ENCODE peak calls at places on chromosomes 6 and 20, in eight cellular contexts. One of them, this sample, is unnamed.

GRCh38 chr6:85775883-85776282 is 133.2 kb upstream of the SYNCRIP start:
- DNase-seq in Peyer's patch: no peak
- DNase-seq in heart left ventricle: no peak
- DNase-seq in SJCRH30: no peak
- DNase-seq in naive thymus-derived CD4-positive, alpha-beta T cell: no peak
- DNase-seq in body of pancreas: no peak
- DNase-seq in psoas muscle: no peak
- DNase-seq in CD8-positive, alpha-beta T cell: no peak
- DNase-seq in this sample: no peak

GRCh38 chr20:10309326-10309725 is 90.7 kb downstream of the SNAP25 start:
- DNase-seq in Peyer's patch: no peak
- DNase-seq in heart left ventricle: no peak
- DNase-seq in SJCRH30: no peak
- DNase-seq in naive thymus-derived CD4-positive, alpha-beta T cell: no peak
- DNase-seq in body of pancreas: no peak
- DNase-seq in psoas muscle: no peak
- DNase-seq in CD8-positive, alpha-beta T cell: no peak
- DNase-seq in this sample: peak; percentile 52

GRCh38 chr6:90369024-90369519 is 72.4 kb upstream of the BACH2 start:
- DNase-seq in Peyer's patch: no peak
- DNase-seq in heart left ventricle: no peak
- DNase-seq in SJCRH30: peak; percentile 91
- DNase-seq in naive thymus-derived CD4-positive, alpha-beta T cell: no peak
- DNase-seq in body of pancreas: peak; percentile 18
- DNase-seq in psoas muscle: peak; percentile 53
- DNase-seq in CD8-positive, alpha-beta T cell: peak; percentile 17
- DNase-seq in this sample: peak; percentile 99

GRCh38 chr6:157629220-157629619 is 193.8 kb upstream of the SNX9 start:
- DNase-seq in Peyer's patch: no peak
- DNase-seq in heart left ventricle: no peak
- DNase-seq in SJCRH30: no peak
- DNase-seq in naive thymus-derived CD4-positive, alpha-beta T cell: no peak
- DNase-seq in body of pancreas: no peak
- DNase-seq in psoas muscle: no peak
- DNase-seq in CD8-positive, alpha-beta T cell: no peak
- DNase-seq in this sample: no peak

GRCh38 chr6:150783818-150784217 is 81.7 kb upstream of the MTHFD1L start:
- DNase-seq in Peyer's patch: no peak
- DNase-seq in heart left ventricle: no peak
- DNase-seq in SJCRH30: no peak
- DNase-seq in naive thymus-derived CD4-positive, alpha-beta T cell: no peak
- DNase-seq in body of pancreas: no peak
- DNase-seq in psoas muscle: no peak
- DNase-seq in CD8-positive, alpha-beta T cell: no peak
- DNase-seq in this sample: no peak

GRCh38 chr20:20130399-20130798 is 78.1 kb downstream of the CFAP61 start:
- DNase-seq in Peyer's patch: no peak
- DNase-seq in heart left ventricle: no peak
- DNase-seq in SJCRH30: peak; percentile 35
- DNase-seq in naive thymus-derived CD4-positive, alpha-beta T cell: no peak
- DNase-seq in body of pancreas: no peak
- DNase-seq in psoas muscle: no peak
- DNase-seq in CD8-positive, alpha-beta T cell: no peak
- DNase-seq in this sample: no peak

GRCh38 chr6:14472964-14473363 is 355.4 kb downstream of the CD83 start:
- DNase-seq in Peyer's patch: no peak
- DNase-seq in heart left ventricle: no peak
- DNase-seq in SJCRH30: peak; percentile 1
- DNase-seq in naive thymus-derived CD4-positive, alpha-beta T cell: no peak
- DNase-seq in body of pancreas: no peak
- DNase-seq in psoas muscle: no peak
- DNase-seq in CD8-positive, alpha-beta T cell: no peak
- DNase-seq in this sample: no peak

GRCh38 chr6:109303149-109303548 is 79.1 kb downstream of the CD164 start:
- DNase-seq in Peyer's patch: no peak
- DNase-seq in heart left ventricle: no peak
- DNase-seq in SJCRH30: no peak
- DNase-seq in naive thymus-derived CD4-positive, alpha-beta T cell: no peak
- DNase-seq in body of pancreas: no peak
- DNase-seq in psoas muscle: no peak
- DNase-seq in CD8-positive, alpha-beta T cell: no peak
- DNase-seq in this sample: no peak

GRCh38 chr6:111978826-111979225 is 75.1 kb upstream of the CCN6 start:
- DNase-seq in Peyer's patch: no peak
- DNase-seq in heart left ventricle: no peak
- DNase-seq in SJCRH30: no peak
- DNase-seq in naive thymus-derived CD4-positive, alpha-beta T cell: no peak
- DNase-seq in body of pancreas: no peak
- DNase-seq in psoas muscle: no peak
- DNase-seq in CD8-positive, alpha-beta T cell: no peak
- DNase-seq in this sample: no peak

GRCh38 chr6:12173670-12174069 is 116.5 kb upstream of the EDN1 start:
- DNase-seq in Peyer's patch: no peak
- DNase-seq in heart left ventricle: no peak
- DNase-seq in SJCRH30: no peak
- DNase-seq in naive thymus-derived CD4-positive, alpha-beta T cell: no peak
- DNase-seq in body of pancreas: no peak
- DNase-seq in psoas muscle: no peak
- DNase-seq in CD8-positive, alpha-beta T cell: no peak
- DNase-seq in this sample: no peak

GRCh38 chr6:112031956-112032355 is 21.9 kb upstream of the CCN6 start:
- DNase-seq in Peyer's patch: no peak
- DNase-seq in heart left ventricle: no peak
- DNase-seq in SJCRH30: peak; percentile 82
- DNase-seq in naive thymus-derived CD4-positive, alpha-beta T cell: no peak
- DNase-seq in body of pancreas: no peak
- DNase-seq in psoas muscle: no peak
- DNase-seq in CD8-positive, alpha-beta T cell: no peak
- DNase-seq in this sample: no peak

GRCh38 chr6:26336355-26337198 is 28.4 kb upstream of the BTN3A2 start:
- DNase-seq in Peyer's patch: no peak
- DNase-seq in heart left ventricle: no peak
- DNase-seq in SJCRH30: peak; percentile 14
- DNase-seq in naive thymus-derived CD4-positive, alpha-beta T cell: no peak
- DNase-seq in body of pancreas: no peak
- DNase-seq in psoas muscle: no peak
- DNase-seq in CD8-positive, alpha-beta T cell: no peak
- DNase-seq in this sample: no peak

GRCh38 chr20:45917790-45918141 is 5.8 kb upstream of the PLTP start:
- DNase-seq in Peyer's patch: no peak
- DNase-seq in heart left ventricle: no peak
- DNase-seq in SJCRH30: peak; percentile 94
- DNase-seq in naive thymus-derived CD4-positive, alpha-beta T cell: no peak
- DNase-seq in body of pancreas: no peak
- DNase-seq in psoas muscle: no peak
- DNase-seq in CD8-positive, alpha-beta T cell: no peak
- DNase-seq in this sample: no peak

GRCh38 chr6:139473239-139473701 is 98.8 kb upstream of the CITED2 start:
- DNase-seq in Peyer's patch: no peak
- DNase-seq in heart left ventricle: no peak
- DNase-seq in SJCRH30: peak; percentile 10
- DNase-seq in naive thymus-derived CD4-positive, alpha-beta T cell: no peak
- DNase-seq in body of pancreas: peak; percentile 68
- DNase-seq in psoas muscle: peak; percentile 17
- DNase-seq in CD8-positive, alpha-beta T cell: no peak
- DNase-seq in this sample: no peak

GRCh38 chr20:49905415-49906091 is 9.8 kb downstream of the SPATA2 start:
- DNase-seq in Peyer's patch: no peak
- DNase-seq in heart left ventricle: no peak
- DNase-seq in SJCRH30: no peak
- DNase-seq in naive thymus-derived CD4-positive, alpha-beta T cell: no peak
- DNase-seq in body of pancreas: no peak
- DNase-seq in psoas muscle: no peak
- DNase-seq in CD8-positive, alpha-beta T cell: no peak
- DNase-seq in this sample: no peak

GRCh38 chr20:18258126-18258860 is 30.0 kb upstream of the ZNF133 start:
- DNase-seq in Peyer's patch: no peak
- DNase-seq in heart left ventricle: no peak
- DNase-seq in SJCRH30: no peak
- DNase-seq in naive thymus-derived CD4-positive, alpha-beta T cell: no peak
- DNase-seq in body of pancreas: no peak
- DNase-seq in psoas muscle: no peak
- DNase-seq in CD8-positive, alpha-beta T cell: no peak
- DNase-seq in this sample: no peak

GRCh38 chr6:98653171-98653570 is 181.2 kb upstream of the POU3F2 start:
- DNase-seq in Peyer's patch: no peak
- DNase-seq in heart left ventricle: no peak
- DNase-seq in SJCRH30: no peak
- DNase-seq in naive thymus-derived CD4-positive, alpha-beta T cell: no peak
- DNase-seq in body of pancreas: no peak
- DNase-seq in psoas muscle: no peak
- DNase-seq in CD8-positive, alpha-beta T cell: no peak
- DNase-seq in this sample: no peak

GRCh38 chr6:15368873-15369272 is 123.0 kb downstream of the JARID2 start:
- DNase-seq in Peyer's patch: no peak
- DNase-seq in heart left ventricle: no peak
- DNase-seq in SJCRH30: no peak
- DNase-seq in naive thymus-derived CD4-positive, alpha-beta T cell: no peak
- DNase-seq in body of pancreas: no peak
- DNase-seq in psoas muscle: no peak
- DNase-seq in CD8-positive, alpha-beta T cell: no peak
- DNase-seq in this sample: no peak

GRCh38 chr6:10855233-10855632 is 16.9 kb upstream of the MAK start:
- DNase-seq in Peyer's patch: no peak
- DNase-seq in heart left ventricle: no peak
- DNase-seq in SJCRH30: peak; percentile 84
- DNase-seq in naive thymus-derived CD4-positive, alpha-beta T cell: no peak
- DNase-seq in body of pancreas: no peak
- DNase-seq in psoas muscle: no peak
- DNase-seq in CD8-positive, alpha-beta T cell: no peak
- DNase-seq in this sample: no peak

GRCh38 chr6:138517635-138518034 is 18.3 kb upstream of the NHSL1 start:
- DNase-seq in Peyer's patch: peak; percentile 67
- DNase-seq in heart left ventricle: no peak
- DNase-seq in SJCRH30: peak; percentile 42
- DNase-seq in naive thymus-derived CD4-positive, alpha-beta T cell: peak; percentile 40
- DNase-seq in body of pancreas: peak; percentile 55
- DNase-seq in psoas muscle: no peak
- DNase-seq in CD8-positive, alpha-beta T cell: peak; percentile 62
- DNase-seq in this sample: no peak

GRCh38 chr6:159728552-159728951 is 1.2 kb downstream of the WTAP start:
- DNase-seq in Peyer's patch: no peak
- DNase-seq in heart left ventricle: no peak
- DNase-seq in SJCRH30: peak; percentile 27
- DNase-seq in naive thymus-derived CD4-positive, alpha-beta T cell: no peak
- DNase-seq in body of pancreas: no peak
- DNase-seq in psoas muscle: no peak
- DNase-seq in CD8-positive, alpha-beta T cell: no peak
- DNase-seq in this sample: no peak

GRCh38 chr6:116564296-116564695 is 7.0 kb upstream of the RWDD1 start:
- DNase-seq in Peyer's patch: no peak
- DNase-seq in heart left ventricle: no peak
- DNase-seq in SJCRH30: no peak
- DNase-seq in naive thymus-derived CD4-positive, alpha-beta T cell: no peak
- DNase-seq in body of pancreas: no peak
- DNase-seq in psoas muscle: no peak
- DNase-seq in CD8-positive, alpha-beta T cell: no peak
- DNase-seq in this sample: no peak

GRCh38 chr20:38754924-38755323 is 6.7 kb downstream of the ACTR5 start:
- DNase-seq in Peyer's patch: no peak
- DNase-seq in heart left ventricle: no peak
- DNase-seq in SJCRH30: no peak
- DNase-seq in naive thymus-derived CD4-positive, alpha-beta T cell: no peak
- DNase-seq in body of pancreas: no peak
- DNase-seq in psoas muscle: no peak
- DNase-seq in CD8-positive, alpha-beta T cell: no peak
- DNase-seq in this sample: no peak
- H3K36me3 ChIP-seq in Peyer's patch: no peaks in the 10 kb centered on the region
- H3K36me3 ChIP-seq in heart left ventricle: peaks cover 87% of the 10 kb centered on the region
- H3K36me3 ChIP-seq in SJCRH30: peaks cover 35% of the 10 kb centered on the region
- H3K36me3 ChIP-seq in naive thymus-derived CD4-positive, alpha-beta T cell: peaks cover 9% of the 10 kb centered on the region
- H3K36me3 ChIP-seq in body of pancreas: peaks cover 16% of the 10 kb centered on the region
- H3K36me3 ChIP-seq in psoas muscle: peaks cover 93% of the 10 kb centered on the region
- H3K36me3 ChIP-seq in CD8-positive, alpha-beta T cell: peaks cover 41% of the 10 kb centered on the region
- H3K36me3 ChIP-seq in this sample: peaks cover 6% of the 10 kb centered on the region

DNA sequence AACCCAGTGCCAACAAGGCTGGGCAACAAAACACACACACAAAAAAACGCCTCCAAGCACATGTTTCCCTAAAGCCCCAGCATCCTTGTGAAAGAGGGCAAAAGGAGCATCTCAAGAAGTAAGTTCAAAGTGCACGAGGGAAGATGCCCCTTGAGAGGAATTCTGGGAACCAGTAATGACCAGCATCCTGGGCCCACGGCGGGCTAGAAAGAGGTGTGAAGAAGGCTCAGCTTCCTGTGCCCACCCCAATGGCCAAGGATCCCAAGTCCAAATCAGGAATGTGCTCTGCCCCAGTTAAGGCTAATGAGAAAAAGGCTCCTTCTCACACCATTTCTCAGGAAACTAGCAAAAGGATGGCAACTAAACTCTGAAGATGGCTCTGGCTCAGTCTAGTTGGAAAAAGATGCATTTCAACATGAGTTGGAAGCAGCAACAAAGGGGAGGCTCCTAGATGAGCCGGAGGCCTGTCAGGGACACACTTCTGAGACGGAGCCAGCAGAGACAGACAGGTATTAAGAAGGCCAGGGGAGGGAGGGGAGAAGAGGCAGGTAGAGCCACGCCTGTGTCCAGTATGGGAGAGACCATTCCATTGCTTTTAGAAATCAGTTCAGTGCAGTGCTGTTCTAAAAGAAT is 3.2 kb downstream of the RIMS4 start:
- DNase-seq in Peyer's patch: no peak
- DNase-seq in heart left ventricle: no peak
- DNase-seq in SJCRH30: no peak
- DNase-seq in naive thymus-derived CD4-positive, alpha-beta T cell: no peak
- DNase-seq in body of pancreas: no peak
- DNase-seq in psoas muscle: no peak
- DNase-seq in CD8-positive, alpha-beta T cell: no peak
- DNase-seq in this sample: no peak
- H3K4me3 ChIP-seq in Peyer's patch: no peak overlapping the region
- H3K4me3 ChIP-seq in heart left ventricle: no peak overlapping the region
- H3K4me3 ChIP-seq in SJCRH30: no peak overlapping the region
- H3K4me3 ChIP-seq in naive thymus-derived CD4-positive, alpha-beta T cell: no peak overlapping the region
- H3K4me3 ChIP-seq in body of pancreas: no peak overlapping the region
- H3K4me3 ChIP-seq in psoas muscle: no peak overlapping the region
- H3K4me3 ChIP-seq in CD8-positive, alpha-beta T cell: no peak overlapping the region
- H3K4me3 ChIP-seq in this sample: no peak overlapping the region

GRCh38 chr6:144497650-144498049 is 212.5 kb downstream of the UTRN start:
- DNase-seq in Peyer's patch: no peak
- DNase-seq in heart left ventricle: no peak
- DNase-seq in SJCRH30: no peak
- DNase-seq in naive thymus-derived CD4-positive, alpha-beta T cell: no peak
- DNase-seq in body of pancreas: no peak
- DNase-seq in psoas muscle: no peak
- DNase-seq in CD8-positive, alpha-beta T cell: no peak
- DNase-seq in this sample: no peak
- H3K36me3 ChIP-seq in Peyer's patch: no peaks in the 10 kb centered on the region
- H3K36me3 ChIP-seq in heart left ventricle: peaks cover 93% of the 10 kb centered on the region
- H3K36me3 ChIP-seq in SJCRH30: peaks cover 22% of the 10 kb centered on the region
- H3K36me3 ChIP-seq in naive thymus-derived CD4-positive, alpha-beta T cell: no peaks in the 10 kb centered on the region
- H3K36me3 ChIP-seq in body of pancreas: peaks cover 9% of the 10 kb centered on the region
- H3K36me3 ChIP-seq in psoas muscle: peaks cover 80% of the 10 kb centered on the region
- H3K36me3 ChIP-seq in CD8-positive, alpha-beta T cell: peaks cover 19% of the 10 kb centered on the region
- H3K36me3 ChIP-seq in this sample: no peaks in the 10 kb centered on the region

DNA sequence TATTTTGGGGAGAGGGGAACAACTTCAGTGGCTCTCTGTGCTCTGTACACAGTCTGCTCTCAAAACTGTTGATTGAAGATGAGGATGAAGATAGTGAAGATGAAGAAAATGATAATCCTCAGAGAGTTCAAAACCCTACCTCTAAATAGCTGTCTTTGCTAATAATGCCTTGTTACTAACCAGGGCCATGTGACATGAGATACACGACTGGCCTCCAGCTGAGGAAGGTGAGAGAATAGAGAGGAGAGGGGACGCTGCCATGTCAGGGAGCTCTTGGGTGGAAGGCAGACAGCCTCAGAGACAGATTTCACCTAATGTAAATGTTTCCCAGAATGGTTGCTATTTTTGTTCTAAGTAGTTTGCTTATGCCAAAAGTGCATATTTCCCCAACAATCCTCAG is 138.5 kb downstream of the ELOVL4 start:
- DNase-seq in Peyer's patch: no peak
- DNase-seq in heart left ventricle: no peak
- DNase-seq in SJCRH30: no peak
- DNase-seq in naive thymus-derived CD4-positive, alpha-beta T cell: no peak
- DNase-seq in body of pancreas: no peak
- DNase-seq in psoas muscle: no peak
- DNase-seq in CD8-positive, alpha-beta T cell: no peak
- DNase-seq in this sample: no peak
- H3K4me3 ChIP-seq in Peyer's patch: no peak overlapping the region
- H3K4me3 ChIP-seq in heart left ventricle: no peak overlapping the region
- H3K4me3 ChIP-seq in SJCRH30: no peak overlapping the region
- H3K4me3 ChIP-seq in naive thymus-derived CD4-positive, alpha-beta T cell: no peak overlapping the region
- H3K4me3 ChIP-seq in body of pancreas: no peak overlapping the region
- H3K4me3 ChIP-seq in psoas muscle: no peak overlapping the region
- H3K4me3 ChIP-seq in CD8-positive, alpha-beta T cell: no peak overlapping the region
- H3K4me3 ChIP-seq in this sample: no peak overlapping the region